ENCODE peak calls at places on chromosomes 1 and 21, in seven cellular contexts. One of them, this sample, is unnamed.

GRCh38 chr1:201119206-201119814 is 7.1 kb upstream of the CACNA1S start:
- DNase-seq in SK-N-SH: peak
- DNase-seq in A549: peak
- DNase-seq in K562: peak
- DNase-seq in H1: peak
- DNase-seq in GM12878: no peak
- DNase-seq in HepG2: peak
- DNase-seq in this sample: peak

GRCh38 chr1:246591504-246591903 is 25.2 kb downstream of the CNST start:
- DNase-seq in SK-N-SH: no peak
- DNase-seq in A549: no peak
- DNase-seq in K562: no peak
- DNase-seq in H1: no peak
- DNase-seq in GM12878: peak
- DNase-seq in HepG2: no peak
- DNase-seq in this sample: no peak

GRCh38 chr1:83857108-83857507 is 141.8 kb downstream of the TTLL7 start:
- DNase-seq in SK-N-SH: peak
- DNase-seq in A549: no peak
- DNase-seq in K562: no peak
- DNase-seq in H1: no peak
- DNase-seq in GM12878: no peak
- DNase-seq in HepG2: no peak
- DNase-seq in this sample: peak

GRCh38 chr1:28905921-28906666 is 8.3 kb upstream of the EPB41 start:
- DNase-seq in SK-N-SH: no peak
- DNase-seq in A549: no peak
- DNase-seq in K562: no peak
- DNase-seq in H1: no peak
- DNase-seq in GM12878: no peak
- DNase-seq in HepG2: no peak
- DNase-seq in this sample: no peak

GRCh38 chr1:19395678-19396192 is 83.6 kb downstream of the SLC66A1 start:
- DNase-seq in SK-N-SH: peak
- DNase-seq in A549: no peak
- DNase-seq in K562: no peak
- DNase-seq in H1: no peak
- DNase-seq in GM12878: no peak
- DNase-seq in HepG2: no peak
- DNase-seq in this sample: peak

GRCh38 chr21:37065561-37066177 is 7.2 kb downstream of the PIGP start:
- DNase-seq in SK-N-SH: no peak
- DNase-seq in A549: no peak
- DNase-seq in K562: no peak
- DNase-seq in H1: no peak
- DNase-seq in GM12878: no peak
- DNase-seq in HepG2: no peak
- DNase-seq in this sample: no peak

GRCh38 chr1:178798232-178798861 is 72.5 kb downstream of the ANGPTL1 start:
- DNase-seq in SK-N-SH: no peak
- DNase-seq in A549: no peak
- DNase-seq in K562: no peak
- DNase-seq in H1: no peak
- DNase-seq in GM12878: no peak
- DNase-seq in HepG2: no peak
- DNase-seq in this sample: no peak

GRCh38 chr1:79128726-79129125 is 122.2 kb upstream of the ADGRL4 start:
- DNase-seq in SK-N-SH: peak
- DNase-seq in A549: peak
- DNase-seq in K562: no peak
- DNase-seq in H1: no peak
- DNase-seq in GM12878: no peak
- DNase-seq in HepG2: no peak
- DNase-seq in this sample: peak

GRCh38 chr1:187264995-187265602 is 436.4 kb downstream of the PLA2G4A start:
- DNase-seq in SK-N-SH: peak
- DNase-seq in A549: peak
- DNase-seq in K562: no peak
- DNase-seq in H1: no peak
- DNase-seq in GM12878: no peak
- DNase-seq in HepG2: peak
- DNase-seq in this sample: peak

GRCh38 chr21:39696620-39697019 is 48.4 kb upstream of the IGSF5 start:
- DNase-seq in SK-N-SH: no peak
- DNase-seq in A549: no peak
- DNase-seq in K562: no peak
- DNase-seq in H1: no peak
- DNase-seq in GM12878: no peak
- DNase-seq in HepG2: no peak
- DNase-seq in this sample: no peak
- TF ChIP-seq RFX5 in SK-N-SH: no peak
- TF ChIP-seq RFX5 in A549: no peak
- TF ChIP-seq RFX5 in K562: no peak
- TF ChIP-seq RFX5 in H1: no peak
- TF ChIP-seq RFX5 in GM12878: no peak
- TF ChIP-seq RFX5 in HepG2: no peak
- TF ChIP-seq RFX5 in this sample: no peak

GRCh38 chr1:87712261-87712674 is 383.6 kb downstream of the LMO4 start:
- DNase-seq in SK-N-SH: no peak
- DNase-seq in A549: no peak
- DNase-seq in K562: no peak
- DNase-seq in H1: no peak
- DNase-seq in GM12878: no peak
- DNase-seq in HepG2: no peak
- DNase-seq in this sample: no peak
- TF ChIP-seq RFX5 in SK-N-SH: no peak
- TF ChIP-seq RFX5 in A549: no peak
- TF ChIP-seq RFX5 in K562: no peak
- TF ChIP-seq RFX5 in H1: no peak
- TF ChIP-seq RFX5 in GM12878: no peak
- TF ChIP-seq RFX5 in HepG2: no peak
- TF ChIP-seq RFX5 in this sample: no peak

DNA sequence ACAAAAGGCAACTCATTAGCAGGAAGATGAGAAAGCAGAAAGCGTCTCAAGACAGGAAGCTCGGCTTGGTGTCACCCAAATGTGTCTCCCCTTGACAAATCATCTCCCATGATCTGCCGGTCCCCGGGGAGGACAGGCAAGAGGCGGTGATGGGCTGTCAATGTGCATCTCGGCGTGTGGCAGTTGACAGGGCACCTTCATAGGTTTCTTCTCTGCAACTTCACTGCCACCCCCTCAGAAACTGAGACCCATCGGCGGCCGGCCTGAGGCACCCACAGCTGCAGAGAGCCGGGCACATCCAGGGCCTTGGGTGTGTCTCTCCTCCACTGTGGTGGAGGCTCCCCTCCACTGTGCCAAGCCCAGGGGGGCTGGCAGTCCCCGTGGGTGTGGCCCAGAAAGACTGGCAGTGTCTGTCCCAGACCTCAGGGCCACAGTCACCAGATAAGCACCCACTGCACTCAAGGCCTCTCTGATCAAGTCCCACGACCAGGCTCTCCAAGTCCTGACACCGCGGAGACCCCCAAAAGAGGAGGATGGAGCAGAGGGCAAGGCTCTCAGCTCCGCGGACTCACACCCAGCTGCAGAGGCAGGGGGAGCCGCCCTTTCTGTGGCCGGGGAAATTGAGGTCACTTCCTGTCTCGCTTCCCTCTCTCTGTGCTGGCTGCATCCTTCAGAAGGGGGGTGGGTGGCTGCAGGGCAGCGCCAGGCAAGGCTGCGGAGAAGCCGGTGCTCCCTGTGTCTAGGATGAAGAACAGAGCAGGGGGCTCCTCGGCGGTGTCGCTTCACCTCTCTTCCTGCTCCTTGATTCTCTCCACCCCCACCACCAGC is 39.6 kb upstream of the LBR start:
- DNase-seq in SK-N-SH: no peak
- DNase-seq in A549: no peak
- DNase-seq in K562: no peak
- DNase-seq in H1: no peak
- DNase-seq in GM12878: peak
- DNase-seq in HepG2: no peak
- DNase-seq in this sample: no peak
- TF ChIP-seq RFX5 in SK-N-SH: no peak
- TF ChIP-seq RFX5 in A549: no peak
- TF ChIP-seq RFX5 in K562: no peak
- TF ChIP-seq RFX5 in H1: no peak
- TF ChIP-seq RFX5 in GM12878: no peak
- TF ChIP-seq RFX5 in HepG2: no peak
- TF ChIP-seq RFX5 in this sample: no peak

GRCh38 chr1:235513495-235514366 is 9.5 kb upstream of the B3GALNT2 start:
- DNase-seq in SK-N-SH: peak
- DNase-seq in A549: peak
- DNase-seq in K562: peak
- DNase-seq in H1: no peak
- DNase-seq in GM12878: no peak
- DNase-seq in HepG2: peak
- DNase-seq in this sample: peak
- TF ChIP-seq RFX5 in SK-N-SH: no peak
- TF ChIP-seq RFX5 in A549: no peak
- TF ChIP-seq RFX5 in K562: no peak
- TF ChIP-seq RFX5 in H1: no peak
- TF ChIP-seq RFX5 in GM12878: no peak
- TF ChIP-seq RFX5 in HepG2: no peak
- TF ChIP-seq RFX5 in this sample: no peak

DNA sequence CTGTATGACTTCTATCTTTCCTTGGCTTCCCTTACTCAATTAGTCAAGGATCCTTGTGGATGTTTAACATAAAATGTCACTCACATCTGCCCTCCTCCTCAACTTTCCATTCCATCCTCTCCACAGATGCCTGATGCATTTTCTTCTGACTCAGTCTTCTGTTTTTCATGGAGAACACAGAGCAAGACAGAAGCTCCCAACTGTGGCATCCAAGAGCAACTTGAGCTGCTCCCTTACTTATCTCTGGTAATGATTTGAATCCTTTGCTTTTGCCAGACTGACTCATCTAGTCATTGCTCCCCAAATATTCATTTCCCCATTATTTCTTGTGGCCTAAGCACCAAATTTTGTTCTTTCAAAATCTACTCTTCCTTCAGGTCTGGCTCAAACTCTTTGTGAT is 120.6 kb downstream of the LYPLAL1 start:
- DNase-seq in SK-N-SH: no peak
- DNase-seq in A549: no peak
- DNase-seq in K562: no peak
- DNase-seq in H1: no peak
- DNase-seq in GM12878: no peak
- DNase-seq in HepG2: no peak
- DNase-seq in this sample: no peak
- TF ChIP-seq RFX5 in SK-N-SH: no peak
- TF ChIP-seq RFX5 in A549: no peak
- TF ChIP-seq RFX5 in K562: no peak
- TF ChIP-seq RFX5 in H1: no peak
- TF ChIP-seq RFX5 in GM12878: no peak
- TF ChIP-seq RFX5 in HepG2: no peak
- TF ChIP-seq RFX5 in this sample: no peak

GRCh38 chr1:211019266-211019665 is 114.7 kb downstream of the KCNH1 start:
- DNase-seq in SK-N-SH: no peak
- DNase-seq in A549: no peak
- DNase-seq in K562: no peak
- DNase-seq in H1: no peak
- DNase-seq in GM12878: no peak
- DNase-seq in HepG2: no peak
- DNase-seq in this sample: no peak

GRCh38 chr1:211009944-211010343 is 124.0 kb downstream of the KCNH1 start:
- DNase-seq in SK-N-SH: no peak
- DNase-seq in A549: no peak
- DNase-seq in K562: no peak
- DNase-seq in H1: no peak
- DNase-seq in GM12878: no peak
- DNase-seq in HepG2: no peak
- DNase-seq in this sample: no peak

GRCh38 chr1:211017066-211017691 is 116.8 kb downstream of the KCNH1 start:
- DNase-seq in SK-N-SH: no peak
- DNase-seq in A549: no peak
- DNase-seq in K562: no peak
- DNase-seq in H1: no peak
- DNase-seq in GM12878: no peak
- DNase-seq in HepG2: peak
- DNase-seq in this sample: peak

GRCh38 chr1:211018690-211019089 is 115.3 kb downstream of the KCNH1 start:
- DNase-seq in SK-N-SH: no peak
- DNase-seq in A549: no peak
- DNase-seq in K562: no peak
- DNase-seq in H1: no peak
- DNase-seq in GM12878: no peak
- DNase-seq in HepG2: no peak
- DNase-seq in this sample: no peak

DNA sequence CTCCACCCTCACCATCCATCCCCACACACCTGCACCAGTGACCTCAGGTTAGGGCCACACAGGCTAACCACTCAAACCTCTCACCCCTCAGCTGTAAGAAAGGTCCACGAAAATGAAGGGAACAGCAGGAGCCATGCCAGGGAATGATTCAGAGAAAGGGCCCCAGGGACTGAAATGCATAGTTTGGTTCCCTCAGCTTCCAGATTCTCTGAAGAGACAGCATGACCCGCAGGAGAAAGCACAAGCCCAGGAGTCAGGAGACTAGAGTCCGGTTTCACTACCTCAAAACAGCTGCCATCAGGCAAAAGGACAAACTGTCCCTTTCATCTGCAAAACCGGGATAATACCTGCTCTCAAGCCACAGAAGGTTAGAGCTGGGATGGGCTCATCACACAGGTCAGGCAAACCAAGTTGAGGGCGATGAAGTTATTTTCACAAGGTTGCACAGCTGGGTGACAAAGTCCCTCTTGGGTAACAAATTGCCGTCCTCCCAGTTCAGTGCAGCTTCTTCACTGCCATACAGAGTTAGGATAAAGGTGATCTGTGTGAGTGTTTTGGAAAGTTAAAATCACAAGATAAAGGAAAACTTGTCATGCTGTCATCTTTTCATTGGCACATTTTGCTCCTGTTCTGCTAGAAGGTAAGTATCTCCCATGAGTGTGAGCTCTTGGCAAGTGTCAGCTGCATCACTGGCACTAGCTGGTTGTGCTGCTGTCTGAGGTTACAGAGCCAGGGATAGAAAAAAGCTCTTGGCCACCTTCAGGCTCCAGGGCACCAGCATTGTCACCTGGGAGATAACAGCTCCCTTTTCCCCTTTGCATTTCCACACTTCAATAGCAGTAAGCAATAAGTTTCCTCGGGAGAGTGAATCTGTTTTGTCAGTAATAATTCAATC is 120.4 kb downstream of the KCNH1 start:
- DNase-seq in SK-N-SH: no peak
- DNase-seq in A549: no peak
- DNase-seq in K562: no peak
- DNase-seq in H1: no peak
- DNase-seq in GM12878: no peak
- DNase-seq in HepG2: no peak
- DNase-seq in this sample: peak
- TF ChIP-seq RFX5 in SK-N-SH: no peak
- TF ChIP-seq RFX5 in A549: no peak
- TF ChIP-seq RFX5 in K562: no peak
- TF ChIP-seq RFX5 in H1: no peak
- TF ChIP-seq RFX5 in GM12878: no peak
- TF ChIP-seq RFX5 in HepG2: no peak
- TF ChIP-seq RFX5 in this sample: no peak

DNA sequence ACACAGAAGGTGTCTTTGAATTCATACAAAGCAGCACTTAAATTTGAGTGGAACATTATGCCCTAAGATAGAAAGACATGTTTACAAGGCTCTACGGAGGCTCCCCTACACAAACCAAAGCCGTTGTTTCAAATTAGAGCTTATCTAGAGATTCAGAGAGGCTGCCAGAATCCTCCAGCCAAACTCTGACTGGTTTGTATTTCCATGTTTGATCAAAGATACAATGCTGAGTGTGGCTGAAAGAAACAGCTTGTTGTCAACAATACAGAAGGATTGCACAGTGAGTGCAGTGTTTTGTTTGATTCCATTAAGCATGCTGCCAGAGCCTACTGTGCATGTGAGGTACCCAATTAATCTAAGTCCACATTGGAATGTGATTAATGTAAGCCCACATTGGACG is 402.7 kb downstream of the DISC1 start:
- DNase-seq in SK-N-SH: peak
- DNase-seq in A549: no peak
- DNase-seq in K562: no peak
- DNase-seq in H1: no peak
- DNase-seq in GM12878: no peak
- DNase-seq in HepG2: no peak
- DNase-seq in this sample: no peak
- TF ChIP-seq RFX5 in SK-N-SH: no peak
- TF ChIP-seq RFX5 in A549: no peak
- TF ChIP-seq RFX5 in K562: no peak
- TF ChIP-seq RFX5 in H1: no peak
- TF ChIP-seq RFX5 in GM12878: no peak
- TF ChIP-seq RFX5 in HepG2: no peak
- TF ChIP-seq RFX5 in this sample: no peak

This sample was measured in IMR-90.